ENCODE peak calls at places on chromosome 3, in eight cellular contexts. Q is A673, J is upper lobe of left lung, Y is GM06990, R is osteoblast, W is cardiac muscle cell, S is transverse colon, E is ascending aorta. C is an unnamed sample. For H3K36me3, the result is how much of the 10 kb centered on the place peaks cover.

GRCh38 chr3:13144163-13145023 is 71.2 kb upstream of the IQSEC1 start:
- DNase-seq in Q (no peak), E (no peak), S (peak), Y (no peak), R (peak), W (no peak), J (no peak), C (no peak)

GRCh38 chr3:184600685-184601377 is 39.2 kb downstream of the EPHB3 start:
- DNase-seq in W (no peak), E (no peak), S (no peak), J (no peak), R (peak), Q (no peak), Y (no peak), C (peak)

GRCh38 chr3:81581966-81582599 is 179.4 kb downstream of the GBE1 start:
- DNase-seq in Y (peak), J (no peak), S (peak), R (no peak), E (no peak), Q (peak), W (peak), C (peak)

GRCh38 chr3:128698211-128699011 is 27.6 kb upstream of the RAB7A start:
- DNase-seq in W (peak), R (peak), Y (no peak), E (no peak), Q (peak), S (peak), J (peak), C (no peak)

GRCh38 chr3:71310595-71311319 is 272.8 kb downstream of the FOXP1 start:
- DNase-seq in E (no peak), Q (peak), R (no peak), Y (no peak), W (peak), S (peak), J (no peak), C (no peak)

GRCh38 chr3:194973366-194974000 is 287.8 kb downstream of the FAM43A start:
- DNase-seq in Y (no peak), S (no peak), W (no peak), E (no peak), R (no peak), Q (no peak), J (no peak), C (no peak)

GRCh38 chr3:98791341-98792325 is 28.5 kb downstream of the ST3GAL6 start:
- DNase-seq in Y (no peak), E (no peak), W (peak), S (no peak), Q (no peak), R (no peak), J (no peak), C (peak)

GRCh38 chr3:187974857-187975257 is 179.1 kb upstream of the LPP start:
- DNase-seq in J (no peak), S (no peak), R (no peak), Y (no peak), W (no peak), Q (peak), E (no peak), C (no peak)

GRCh38 chr3:67192466-67192865 is 194.4 kb downstream of the KBTBD8 start:
- DNase-seq in J (peak), R (peak), Q (no peak), Y (no peak), W (no peak), S (no peak), E (no peak), C (peak)

GRCh38 chr3:71185733-71186455 is 397.6 kb downstream of the FOXP1 start:
- DNase-seq in Y (no peak), W (peak), R (peak), J (no peak), S (peak), E (no peak), Q (peak), C (peak)

GRCh38 chr3:27581852-27582251 is 97.7 kb upstream of the SLC4A7 start:
- DNase-seq in Q (no peak), W (no peak), S (no peak), Y (no peak), R (no peak), J (no peak), E (no peak), C (no peak)

GRCh38 chr3:40780801-40781406 is 256.1 kb downstream of the ZNF621 start:
- DNase-seq in E (peak), Y (no peak), R (peak), W (peak), J (peak), Q (no peak), S (no peak), C (peak)

GRCh38 chr3:11306815-11307589 is 34.8 kb downstream of the ATG7 start:
- DNase-seq in E (no peak), W (peak), Y (no peak), S (no peak), Q (no peak), R (peak), J (no peak), C (no peak)

GRCh38 chr3:52422669-52423068 is 22.2 kb downstream of the SEMA3G start:
- DNase-seq in Y (no peak), J (no peak), R (no peak), S (no peak), W (no peak), Q (no peak), E (no peak), C (no peak)

GRCh38 chr3:13145826-13146642 is 72.8 kb upstream of the IQSEC1 start:
- DNase-seq in R (peak), Y (no peak), Q (no peak), S (peak), E (no peak), J (no peak), W (no peak), C (no peak)

GRCh38 chr3:128482857-128483656 is 9.9 kb downstream of the GATA2 start:
- DNase-seq in Y (no peak), Q (no peak), J (no peak), R (peak), W (peak), E (no peak), S (no peak), C (peak)

GRCh38 chr3:15496341-15496664 is 25.2 kb downstream of the COLQ start:
- DNase-seq in R (no peak), W (no peak), E (no peak), S (no peak), Y (no peak), J (no peak), Q (no peak), C (no peak)

GRCh38 chr3:179668429-179668828 is 15.6 kb downstream of the USP13 start:
- DNase-seq in W (no peak), S (no peak), Q (no peak), Y (no peak), J (no peak), E (no peak), R (no peak), C (no peak)

GRCh38 chr3:143961351-143961750 is 10.3 kb upstream of the DIPK2A start:
- DNase-seq in Q (no peak), S (no peak), W (no peak), R (no peak), J (no peak), Y (no peak), E (no peak), C (peak)

GRCh38 chr3:10757021-10757820 is 58.8 kb upstream of the SLC6A11 start:
- DNase-seq in Y (no peak), J (no peak), Q (no peak), R (no peak), E (peak), W (peak), S (no peak), C (peak)

GRCh38 chr3:39095146-39095677 is 12.2 kb downstream of the GORASP1 start:
- DNase-seq in Y (no peak), S (no peak), J (no peak), R (no peak), Q (no peak), W (no peak), E (no peak), C (no peak)

GRCh38 chr3:4825572-4826236 is 153.5 kb upstream of the BHLHE40 start:
- DNase-seq in J (no peak), W (no peak), E (no peak), R (peak), Q (no peak), Y (no peak), S (peak), C (no peak)

GRCh38 chr3:32959370-32959769 is 7.9 kb downstream of the CCR4 start:
- DNase-seq in J (no peak), W (no peak), Y (no peak), S (no peak), E (no peak), Q (no peak), R (no peak), C (no peak)

GRCh38 chr3:51799879-51800757 is 21.1 kb upstream of the IQCF6 start:
- DNase-seq in Y (no peak), W (peak), R (no peak), E (no peak), Q (peak), J (no peak), S (no peak), C (peak)

GRCh38 chr3:29850641-29851040 is 569.8 kb downstream of the RBMS3 start:
- DNase-seq in J (no peak), W (no peak), E (no peak), Q (no peak), R (no peak), Y (no peak), S (no peak), C (no peak)

GRCh38 chr3:71942432-71942831 is 157.5 kb upstream of the PROK2 start:
- DNase-seq in Y (no peak), Q (no peak), R (no peak), E (no peak), S (no peak), J (no peak), W (no peak), C (no peak)

GRCh38 chr3:61407397-61407796 is 154.0 kb upstream of the PTPRG start:
- DNase-seq in E (no peak), Q (no peak), J (no peak), R (no peak), W (no peak), S (no peak), Y (no peak), C (no peak)

GRCh38 chr3:176906046-176906905 is 291.0 kb downstream of the TBL1XR1 start:
- DNase-seq in J (no peak), R (no peak), E (no peak), W (peak), Q (peak), Y (no peak), S (no peak), C (peak)

GRCh38 chr3:112128843-112129727 is 4.0 kb downstream of the GCSAM start:
- DNase-seq in Y (peak), J (no peak), R (no peak), E (no peak), W (peak), Q (no peak), S (no peak), C (peak)

GRCh38 chr3:13879102-13879945 is 547 bp downstream of the WNT7A start:
- DNase-seq in S (no peak), Q (no peak), R (no peak), Y (no peak), J (peak), E (no peak), W (no peak), C (no peak)

GRCh38 chr3:165643433-165643824 is 193.8 kb downstream of the BCHE start:
- DNase-seq in S (no peak), W (peak), E (no peak), Q (no peak), Y (no peak), J (no peak), R (no peak), C (peak)

GRCh38 chr3:15099364-15100098 is 583 bp upstream of the RBSN start:
- DNase-seq in Y (no peak), E (no peak), R (peak), S (peak), Q (no peak), W (no peak), J (no peak), C (no peak)

GRCh38 chr3:147807773-147808172 is 398.6 kb downstream of the ZIC1 start:
- DNase-seq in W (no peak), J (no peak), E (no peak), R (peak), Y (no peak), Q (no peak), S (no peak), C (no peak)

GRCh38 chr3:53534996-53535395 is 40.6 kb downstream of the CACNA1D start:
- DNase-seq in Q (peak), J (no peak), S (no peak), R (no peak), Y (no peak), E (no peak), W (no peak), C (no peak)

GRCh38 chr3:129616713-129617112 is 10.2 kb upstream of the PLXND1 start:
- DNase-seq in E (peak), Y (no peak), W (peak), R (peak), J (no peak), Q (no peak), S (no peak), C (peak)

GRCh38 chr3:50617096-50617791 is at the start of gene MAPKAPK3:
- DNase-seq in W (peak), J (peak), E (peak), Y (no peak), S (peak), R (peak), Q (no peak), C (no peak)

GRCh38 chr3:170717410-170718402 is 131.8 kb upstream of the SLC7A14 start:
- DNase-seq in Q (no peak), E (no peak), Y (no peak), S (no peak), R (peak), J (no peak), W (peak), C (no peak)

GRCh38 chr3:46417120-46417510 is 10.1 kb downstream of the CCRL2 start:
- DNase-seq in Y (no peak), R (no peak), W (no peak), J (no peak), S (no peak), E (no peak), Q (no peak), C (no peak)

GRCh38 chr3:130516645-130517512 is at the start of gene COL6A6:
- DNase-seq in W (peak), R (no peak), E (no peak), S (no peak), J (peak), Y (no peak), Q (no peak), C (no peak)

GRCh38 chr3:50609071-50609742 is 2.4 kb downstream of the CISH start:
- DNase-seq in R (peak), W (no peak), E (no peak), S (no peak), Q (no peak), J (no peak), Y (no peak), C (no peak)

GRCh38 chr3:49359623-49360022 is 1.5 kb upstream of the GPX1 start:
- DNase-seq in E (no peak), J (no peak), Y (no peak), W (no peak), Q (no peak), R (no peak), S (no peak), C (peak)
- H3K36me3 ChIP-seq in E (half or more), J (half or more), Y (under half), W (under half), Q (under half), R (half or more), S (under half), C (under half)

GRCh38 chr3:64561503-64561810 is 126.3 kb downstream of the ADAMTS9 start:
- DNase-seq in Q (no peak), S (no peak), Y (no peak), W (no peak), E (no peak), J (no peak), R (no peak), C (no peak)

GRCh38 chr3:64555351-64555750 is 132.4 kb downstream of the ADAMTS9 start:
- DNase-seq in E (no peak), J (no peak), Y (no peak), Q (no peak), W (no peak), S (no peak), R (no peak), C (no peak)

GRCh38 chr3:64560802-64561502 is 126.8 kb downstream of the ADAMTS9 start:
- DNase-seq in Q (no peak), Y (no peak), R (no peak), W (no peak), J (no peak), E (no peak), S (no peak), C (no peak)

GRCh38 chr3:64563776-64564175 is 124.0 kb downstream of the ADAMTS9 start:
- DNase-seq in W (no peak), J (no peak), S (no peak), E (no peak), Y (no peak), Q (no peak), R (no peak), C (no peak)

DNA sequence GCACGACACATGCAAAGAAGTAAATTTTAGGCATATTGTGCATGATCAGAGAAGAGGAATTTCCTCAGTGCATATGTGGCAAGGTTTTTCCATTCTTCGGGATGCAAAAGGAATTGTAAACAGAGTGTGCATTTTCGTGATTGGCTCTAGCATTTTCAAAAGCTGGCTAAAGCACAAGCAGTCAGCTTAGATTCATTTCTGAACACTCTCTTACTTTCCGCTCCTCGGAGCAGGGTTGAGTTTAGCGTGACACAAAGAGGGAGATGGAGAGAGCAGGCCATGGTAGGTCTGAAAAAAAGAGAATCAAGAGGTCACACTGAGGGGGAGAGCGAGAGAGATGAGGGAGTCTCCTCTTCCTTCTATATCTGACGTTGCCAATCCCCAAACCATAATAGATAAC is 128.1 kb downstream of the ADAMTS9 start:
- DNase-seq in J (no peak), S (no peak), E (no peak), Y (no peak), Q (no peak), R (no peak), W (no peak), C (no peak)
- H3K4me3 ChIP-seq in J (no peak), S (no peak), E (no peak), Y (no peak), Q (no peak), R (no peak), W (no peak), C (no peak)

DNA sequence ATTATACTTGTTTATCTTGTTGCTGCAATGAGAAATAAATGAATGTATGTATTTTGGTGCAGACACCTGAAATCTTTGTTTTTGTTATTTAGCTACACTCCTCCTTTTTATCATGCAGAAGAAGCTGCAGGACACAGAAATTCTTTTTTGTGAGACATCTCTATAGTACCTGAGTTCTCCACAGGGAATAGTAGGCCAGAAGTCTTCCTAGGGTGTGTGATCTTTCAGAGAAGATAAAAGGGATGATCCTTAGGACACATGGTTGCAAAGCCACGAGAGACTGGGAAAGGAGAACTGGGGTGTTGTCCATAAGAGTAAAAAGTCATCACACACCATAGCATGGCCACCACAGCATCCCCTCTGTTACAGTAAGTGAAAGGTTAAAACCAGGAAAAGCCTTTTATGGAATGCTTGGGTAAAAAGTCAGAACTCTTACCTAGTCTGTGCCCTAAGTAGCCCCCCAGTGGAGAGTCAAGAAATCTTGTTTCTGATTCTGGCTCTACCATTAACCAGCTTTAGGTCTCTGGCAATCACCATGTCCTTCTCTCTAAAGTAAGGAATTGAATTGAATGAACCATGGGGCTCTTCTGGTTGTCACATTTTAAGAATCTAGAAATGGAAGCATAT is 31.9 kb upstream of the ADGRG7 start:
- DNase-seq in R (no peak), W (no peak), S (no peak), Q (no peak), Y (no peak), J (no peak), E (no peak), C (no peak)
- TF ChIP-seq CTCF in R (no peak), W (no peak), S (no peak), Q (no peak), Y (no peak), J (no peak), E (no peak), C (no peak)

GRCh38 chr3:42595682-42596081 is 4.8 kb upstream of the NKTR start:
- DNase-seq in S (no peak), Q (no peak), Y (no peak), R (no peak), W (no peak), E (no peak), J (no peak), C (no peak)
- H3K36me3 ChIP-seq in S (under half), Q (under half), Y (under half), R (under half), W (under half), E (under half), J (under half), C (under half)

DNA sequence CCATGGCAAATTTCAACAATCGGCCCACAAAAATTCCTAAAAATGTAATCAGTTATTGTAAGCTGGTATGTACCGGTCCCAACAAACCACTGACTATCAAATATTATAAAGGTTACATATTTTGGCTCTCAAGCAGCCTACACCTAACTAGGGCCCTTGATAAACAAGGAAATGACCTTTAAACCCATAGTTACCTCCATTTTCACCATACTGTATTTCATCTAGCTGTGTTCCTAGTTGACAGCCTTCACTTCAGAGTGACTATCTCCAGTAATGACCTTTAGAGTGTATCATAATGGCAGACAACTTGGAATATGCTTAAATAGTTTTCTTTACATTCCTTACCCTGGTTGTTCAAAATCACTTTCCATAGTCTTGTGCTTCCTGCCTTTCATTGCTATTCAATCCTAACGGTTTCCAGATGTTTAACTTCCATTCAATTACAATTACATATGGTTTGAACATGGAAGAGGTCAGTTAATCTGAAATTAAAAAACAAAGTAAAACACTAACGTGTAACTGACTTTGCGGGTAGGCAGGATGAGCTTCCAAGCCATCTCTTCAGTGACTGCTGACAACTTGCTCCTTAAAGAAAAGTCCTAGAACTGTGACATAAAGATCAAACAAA is 111.9 kb upstream of the TSC22D2 start:
- DNase-seq in J (no peak), Q (peak), Y (no peak), E (no peak), W (no peak), R (no peak), S (no peak), C (no peak)
- H3K4me3 ChIP-seq in J (no peak), Q (no peak), Y (no peak), E (no peak), W (no peak), R (no peak), S (no peak), C (no peak)

C was measured in bronchial epithelial cell.